ENCODE peak calls at places on chromosomes 6 and 20, in four cellular contexts. Q is ascending aorta; T is body of pancreas; Z is CD8-positive, alpha-beta memory T cell. M is an unnamed sample. For H3K9me3, the result is how much of the 10 kb centered on the place peaks cover.

GRCh38 chr6:107646176-107646575 is 156.3 kb downstream of the SOBP start:
- DNase-seq in Z (no peak), Q (no peak), T (no peak), M (no peak)

GRCh38 chr6:1316482-1317220 is 4.8 kb downstream of the FOXQ1 start:
- DNase-seq in Q (no peak), Z (no peak), T (peak), M (peak)

GRCh38 chr6:104357928-104358327 is 501.8 kb downstream of the HACE1 start:
- DNase-seq in Z (no peak), Q (no peak), T (no peak), M (no peak)

GRCh38 chr6:6191476-6191875 is 129.0 kb downstream of the F13A1 start:
- DNase-seq in T (no peak), Q (no peak), Z (no peak), M (no peak)

GRCh38 chr20:18164356-18164755 is 26.7 kb downstream of the KAT14 start:
- DNase-seq in Q (no peak), Z (no peak), T (no peak), M (no peak)

GRCh38 chr6:63634630-63635029 is 972 bp upstream of the PHF3 start:
- DNase-seq in Q (no peak), Z (peak), T (no peak), M (no peak)

GRCh38 chr6:35795453-35796071 is 1.6 kb downstream of the CLPS start:
- DNase-seq in T (peak), Z (no peak), Q (no peak), M (no peak)

GRCh38 chr6:85078071-85078470 is 313.7 kb upstream of the TBX18 start:
- DNase-seq in Q (no peak), Z (no peak), T (no peak), M (peak)

GRCh38 chr6:31655349-31656237 is at the start of gene APOM:
- DNase-seq in T (no peak), Z (no peak), Q (no peak), M (no peak)

GRCh38 chr20:62558779-62559178 is 83.0 kb upstream of the GATA5 start:
- DNase-seq in Q (no peak), Z (no peak), T (no peak), M (no peak)

GRCh38 chr20:13251556-13251955 is 30.5 kb downstream of the ISM1 start:
- DNase-seq in Z (no peak), T (no peak), Q (no peak), M (no peak)

GRCh38 chr6:86706449-86706848 is 230.9 kb upstream of the HTR1E start:
- DNase-seq in T (no peak), Z (no peak), Q (no peak), M (no peak)

GRCh38 chr6:1774541-1774940 is 164.8 kb downstream of the FOXC1 start:
- DNase-seq in Q (no peak), T (no peak), Z (no peak), M (no peak)

GRCh38 chr20:21901470-21902275 is 196.2 kb downstream of the PAX1 start:
- DNase-seq in Q (no peak), Z (no peak), T (peak), M (no peak)

GRCh38 chr6:26234421-26235239 is 130.4 kb upstream of the BTN3A2 start:
- DNase-seq in Q (no peak), Z (peak), T (no peak), M (peak)

GRCh38 chr6:145139451-145139850 is 595.9 kb downstream of the EPM2A start:
- DNase-seq in Z (no peak), Q (no peak), T (no peak), M (no peak)

GRCh38 chr20:24943196-24943595 is 5.9 kb upstream of the CST7 start:
- DNase-seq in Q (no peak), T (no peak), Z (no peak), M (no peak)

GRCh38 chr6:107061125-107062020 is 33.4 kb downstream of the MTRES1 start:
- DNase-seq in Q (no peak), T (no peak), Z (peak), M (peak)

GRCh38 chr6:3341467-3341866 is 82.7 kb downstream of the PSMG4 start:
- DNase-seq in Z (no peak), Q (no peak), T (no peak), M (peak)

GRCh38 chr6:159151266-159151855 is 17.8 kb upstream of the FNDC1 start:
- DNase-seq in T (peak), Z (peak), Q (no peak), M (peak)

GRCh38 chr6:53543341-53544010 is 1.4 kb downstream of the GCLC start:
- DNase-seq in T (no peak), Z (no peak), Q (no peak), M (peak)

GRCh38 chr20:35200255-35200654 is 26.2 kb upstream of the MMP24 start:
- DNase-seq in Z (no peak), T (no peak), Q (no peak), M (no peak)

GRCh38 chr6:38799529-38800184 is 84.5 kb downstream of the DNAH8 start:
- DNase-seq in Q (no peak), Z (no peak), T (no peak), M (no peak)

GRCh38 chr20:37243937-37244571 is 17.6 kb downstream of the GHRH start:
- DNase-seq in T (no peak), Q (no peak), Z (no peak), M (no peak)

GRCh38 chr6:113539202-113539601 is 317.9 kb upstream of the MARCKS start:
- DNase-seq in Z (no peak), T (no peak), Q (no peak), M (peak)

GRCh38 chr20:6282642-6283041 is 159.8 kb upstream of the FERMT1 start:
- DNase-seq in Z (no peak), T (no peak), Q (no peak), M (no peak)
- H3K9me3 ChIP-seq in Z (under half), T (under half), Q (under half), M (under half)

GRCh38 chr6:148671085-148671484 is 75.7 kb upstream of the UST start:
- DNase-seq in T (no peak), Z (no peak), Q (no peak), M (no peak)

GRCh38 chr6:148671952-148672351 is 74.9 kb upstream of the UST start:
- DNase-seq in Q (no peak), Z (no peak), T (no peak), M (no peak)

GRCh38 chr6:148667395-148667794 is 79.4 kb upstream of the UST start:
- DNase-seq in Q (no peak), T (no peak), Z (no peak), M (no peak)
- H3K9me3 ChIP-seq in Q (under half), T (under half), Z (under half), M (under half)

DNA sequence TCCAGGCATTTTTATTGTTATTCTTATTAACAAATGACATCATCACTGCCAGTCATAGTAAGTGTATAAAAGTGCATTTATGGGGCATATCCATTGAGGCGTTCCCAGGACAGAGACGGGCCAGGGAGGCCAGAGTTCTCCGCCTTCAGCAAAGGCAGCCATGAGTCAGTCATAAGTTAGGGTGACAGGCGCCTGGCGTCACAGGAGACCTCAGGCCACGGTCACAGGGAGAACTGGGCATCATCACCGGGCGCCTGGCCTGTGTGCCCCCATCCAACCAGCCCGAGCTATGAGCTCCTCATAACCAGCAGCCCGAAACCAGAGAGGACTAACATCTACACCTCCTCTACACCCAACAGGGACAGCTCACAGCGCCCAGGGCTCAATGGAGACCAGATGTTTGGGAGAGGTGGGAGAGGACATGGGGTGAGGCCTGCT is 259.2 kb downstream of the DLL1 start:
- DNase-seq in T (peak), Q (no peak), Z (no peak), M (peak)
- H3K9me3 ChIP-seq in T (under half), Q (under half), Z (under half), M (under half)

GRCh38 chr6:148648754-148649453 is 97.9 kb upstream of the UST start:
- DNase-seq in Z (no peak), Q (no peak), T (no peak), M (no peak)

GRCh38 chr6:148653138-148653776 is 93.6 kb upstream of the UST start:
- DNase-seq in T (no peak), Z (no peak), Q (no peak), M (no peak)

GRCh38 chr6:148650941-148651540 is 95.8 kb upstream of the UST start:
- DNase-seq in Z (no peak), T (no peak), Q (no peak), M (no peak)

GRCh38 chr6:148649454-148649963 is 97.3 kb upstream of the UST start:
- DNase-seq in T (no peak), Z (no peak), Q (no peak), M (no peak)
- H3K9me3 ChIP-seq in T (under half), Z (under half), Q (under half), M (under half)

GRCh38 chr20:51301026-51301425 is 241.5 kb downstream of the NFATC2 start:
- DNase-seq in Z (no peak), Q (no peak), T (no peak), M (no peak)
- H3K9me3 ChIP-seq in Z (under half), Q (under half), T (under half), M (under half)

GRCh38 chr20:56200456-56200855 is 48.1 kb upstream of the MC3R start:
- DNase-seq in T (no peak), Z (no peak), Q (no peak), M (no peak)

GRCh38 chr20:56202493-56203077 is 45.9 kb upstream of the MC3R start:
- DNase-seq in Q (no peak), T (no peak), Z (no peak), M (peak)

GRCh38 chr20:56207656-56208055 is 40.9 kb upstream of the MC3R start:
- DNase-seq in Z (no peak), Q (no peak), T (no peak), M (no peak)

GRCh38 chr20:56205350-56205749 is 43.2 kb upstream of the MC3R start:
- DNase-seq in T (no peak), Z (no peak), Q (no peak), M (no peak)

DNA sequence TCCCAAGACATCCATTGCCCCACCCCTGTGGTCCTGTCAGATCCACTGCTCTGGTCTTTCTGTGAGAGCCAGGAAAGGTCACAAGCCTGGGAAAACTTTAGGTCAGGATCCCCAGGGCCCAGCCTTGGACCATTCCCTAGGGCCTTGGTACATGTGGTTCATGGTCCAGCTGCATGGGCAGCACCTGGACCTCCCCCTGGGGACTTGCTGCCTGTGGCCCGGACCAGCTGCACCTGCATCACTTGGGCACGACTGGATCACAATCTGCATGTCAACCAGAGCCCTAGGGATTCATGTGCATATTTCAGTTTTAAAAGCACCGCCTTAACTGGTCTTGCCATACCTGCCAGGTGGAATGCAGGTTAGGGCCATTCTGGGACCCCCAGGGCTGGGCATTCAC is 44.3 kb upstream of the MC3R start:
- DNase-seq in Q (no peak), Z (no peak), T (no peak), M (no peak)
- H3K9me3 ChIP-seq in Q (under half), Z (under half), T (under half), M (under half)

GRCh38 chr6:170174771-170175643 is 115.9 kb downstream of the DLL1 start:
- DNase-seq in Z (no peak), T (no peak), Q (no peak), M (peak)
- H3K9me3 ChIP-seq in Z (under half), T (under half), Q (under half), M (under half)

DNA sequence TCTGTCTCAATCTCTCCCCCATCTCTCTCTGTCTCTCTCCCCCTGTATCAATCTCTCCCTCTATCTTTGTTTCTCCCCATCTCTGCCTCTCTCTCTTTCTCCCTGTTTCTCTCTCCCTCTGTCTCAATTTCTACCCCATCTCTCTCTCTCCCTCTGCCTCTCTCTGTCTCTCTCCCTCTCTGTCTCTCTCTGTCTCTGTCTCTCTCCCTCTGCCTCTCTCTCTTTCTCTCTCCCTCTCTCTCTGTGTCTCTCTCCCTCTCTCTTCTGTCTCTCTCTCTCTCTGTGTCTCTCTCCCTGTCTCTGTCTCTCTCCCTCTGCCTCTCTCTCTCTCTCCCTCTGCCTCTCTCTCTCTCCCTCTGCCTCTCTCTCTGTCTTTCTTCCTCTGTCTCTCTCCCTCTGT is 62.6 kb downstream of the DACT2 start:
- DNase-seq in Z (no peak), Q (no peak), T (no peak), M (no peak)
- H3K9me3 ChIP-seq in Z (under half), Q (under half), T (under half), M (under half)